ENCODE peak calls at places on chromosomes 6 and 20, in ten cellular contexts. One of them, this sample, is unnamed.

GRCh38 chr6:3784423-3784822 is 32.9 kb upstream of the PXDC1 start:
- DNase-seq in glutamatergic neuron: no peak
- DNase-seq in cardiac muscle cell: no peak
- DNase-seq in adrenal gland: no peak
- DNase-seq in HuH-7: no peak
- DNase-seq in AG09309: no peak
- DNase-seq in Kasumi-1: no peak
- DNase-seq in left ventricle myocardium inferior: no peak
- DNase-seq in stimulated activated CD8-positive, alpha-beta memory T cell treated with anti-CD3 and anti-CD28 coated beads, Interleukin-2, amount 100 ng/mL, for 1 hour: no peak
- DNase-seq in BJ: no peak
- DNase-seq in this sample: no peak

GRCh38 chr6:155188707-155189496 is 74.9 kb upstream of the CLDN20 start:
- DNase-seq in AG09309: peak
- DNase-seq in adrenal gland: no peak
- DNase-seq in Kasumi-1: no peak
- DNase-seq in HuH-7: no peak
- DNase-seq in glutamatergic neuron: no peak
- DNase-seq in cardiac muscle cell: peak
- DNase-seq in left ventricle myocardium inferior: no peak
- DNase-seq in stimulated activated CD8-positive, alpha-beta memory T cell treated with anti-CD3 and anti-CD28 coated beads, Interleukin-2, amount 100 ng/mL, for 1 hour: no peak
- DNase-seq in BJ: peak
- DNase-seq in this sample: no peak

GRCh38 chr6:107323133-107323785 is 136.1 kb downstream of the PDSS2 start:
- DNase-seq in adrenal gland: no peak
- DNase-seq in BJ: peak
- DNase-seq in left ventricle myocardium inferior: no peak
- DNase-seq in cardiac muscle cell: peak
- DNase-seq in glutamatergic neuron: no peak
- DNase-seq in Kasumi-1: no peak
- DNase-seq in AG09309: peak
- DNase-seq in HuH-7: no peak
- DNase-seq in stimulated activated CD8-positive, alpha-beta memory T cell treated with anti-CD3 and anti-CD28 coated beads, Interleukin-2, amount 100 ng/mL, for 1 hour: no peak
- DNase-seq in this sample: no peak

GRCh38 chr20:48772183-48772976 is 55.4 kb downstream of the PREX1 start:
- DNase-seq in stimulated activated CD8-positive, alpha-beta memory T cell treated with anti-CD3 and anti-CD28 coated beads, Interleukin-2, amount 100 ng/mL, for 1 hour: no peak
- DNase-seq in glutamatergic neuron: no peak
- DNase-seq in adrenal gland: peak
- DNase-seq in HuH-7: no peak
- DNase-seq in cardiac muscle cell: no peak
- DNase-seq in Kasumi-1: peak
- DNase-seq in AG09309: no peak
- DNase-seq in BJ: no peak
- DNase-seq in left ventricle myocardium inferior: peak
- DNase-seq in this sample: peak

GRCh38 chr20:10603971-10604864 is 69.6 kb downstream of the JAG1 start:
- DNase-seq in left ventricle myocardium inferior: peak
- DNase-seq in stimulated activated CD8-positive, alpha-beta memory T cell treated with anti-CD3 and anti-CD28 coated beads, Interleukin-2, amount 100 ng/mL, for 1 hour: no peak
- DNase-seq in glutamatergic neuron: peak
- DNase-seq in Kasumi-1: no peak
- DNase-seq in cardiac muscle cell: peak
- DNase-seq in AG09309: peak
- DNase-seq in BJ: peak
- DNase-seq in HuH-7: peak
- DNase-seq in adrenal gland: peak
- DNase-seq in this sample: peak

GRCh38 chr6:169880516-169880915 is 129.1 kb downstream of the ERMARD start:
- DNase-seq in stimulated activated CD8-positive, alpha-beta memory T cell treated with anti-CD3 and anti-CD28 coated beads, Interleukin-2, amount 100 ng/mL, for 1 hour: no peak
- DNase-seq in Kasumi-1: no peak
- DNase-seq in HuH-7: no peak
- DNase-seq in left ventricle myocardium inferior: no peak
- DNase-seq in AG09309: no peak
- DNase-seq in BJ: no peak
- DNase-seq in cardiac muscle cell: no peak
- DNase-seq in adrenal gland: no peak
- DNase-seq in glutamatergic neuron: no peak
- DNase-seq in this sample: no peak

GRCh38 chr6:8279094-8279805 is 156.1 kb downstream of the SLC35B3 start:
- DNase-seq in cardiac muscle cell: no peak
- DNase-seq in left ventricle myocardium inferior: no peak
- DNase-seq in stimulated activated CD8-positive, alpha-beta memory T cell treated with anti-CD3 and anti-CD28 coated beads, Interleukin-2, amount 100 ng/mL, for 1 hour: no peak
- DNase-seq in HuH-7: no peak
- DNase-seq in BJ: no peak
- DNase-seq in AG09309: no peak
- DNase-seq in glutamatergic neuron: no peak
- DNase-seq in adrenal gland: no peak
- DNase-seq in Kasumi-1: no peak
- DNase-seq in this sample: no peak

GRCh38 chr20:31581391-31581790 is 23.7 kb upstream of the ID1 start:
- DNase-seq in HuH-7: no peak
- DNase-seq in adrenal gland: no peak
- DNase-seq in cardiac muscle cell: no peak
- DNase-seq in glutamatergic neuron: no peak
- DNase-seq in Kasumi-1: no peak
- DNase-seq in BJ: no peak
- DNase-seq in left ventricle myocardium inferior: no peak
- DNase-seq in AG09309: no peak
- DNase-seq in stimulated activated CD8-positive, alpha-beta memory T cell treated with anti-CD3 and anti-CD28 coated beads, Interleukin-2, amount 100 ng/mL, for 1 hour: no peak
- DNase-seq in this sample: no peak

GRCh38 chr6:139764498-139764986 is 390.1 kb upstream of the CITED2 start:
- DNase-seq in left ventricle myocardium inferior: no peak
- DNase-seq in HuH-7: no peak
- DNase-seq in adrenal gland: peak
- DNase-seq in BJ: peak
- DNase-seq in stimulated activated CD8-positive, alpha-beta memory T cell treated with anti-CD3 and anti-CD28 coated beads, Interleukin-2, amount 100 ng/mL, for 1 hour: no peak
- DNase-seq in glutamatergic neuron: no peak
- DNase-seq in cardiac muscle cell: peak
- DNase-seq in AG09309: peak
- DNase-seq in Kasumi-1: peak
- DNase-seq in this sample: no peak

GRCh38 chr6:13457577-13457976 is 29.8 kb downstream of the GFOD1 start:
- DNase-seq in Kasumi-1: no peak
- DNase-seq in glutamatergic neuron: no peak
- DNase-seq in adrenal gland: no peak
- DNase-seq in left ventricle myocardium inferior: peak
- DNase-seq in HuH-7: no peak
- DNase-seq in AG09309: no peak
- DNase-seq in stimulated activated CD8-positive, alpha-beta memory T cell treated with anti-CD3 and anti-CD28 coated beads, Interleukin-2, amount 100 ng/mL, for 1 hour: no peak
- DNase-seq in BJ: no peak
- DNase-seq in cardiac muscle cell: no peak
- DNase-seq in this sample: no peak

GRCh38 chr6:43450699-43451131 is 4.6 kb downstream of the DLK2 start:
- DNase-seq in Kasumi-1: no peak
- DNase-seq in cardiac muscle cell: no peak
- DNase-seq in adrenal gland: no peak
- DNase-seq in left ventricle myocardium inferior: no peak
- DNase-seq in HuH-7: no peak
- DNase-seq in AG09309: no peak
- DNase-seq in BJ: no peak
- DNase-seq in glutamatergic neuron: no peak
- DNase-seq in stimulated activated CD8-positive, alpha-beta memory T cell treated with anti-CD3 and anti-CD28 coated beads, Interleukin-2, amount 100 ng/mL, for 1 hour: no peak
- DNase-seq in this sample: peak

GRCh38 chr6:4928426-4928825 is 75.4 kb downstream of the RPP40 start:
- DNase-seq in Kasumi-1: no peak
- DNase-seq in HuH-7: no peak
- DNase-seq in stimulated activated CD8-positive, alpha-beta memory T cell treated with anti-CD3 and anti-CD28 coated beads, Interleukin-2, amount 100 ng/mL, for 1 hour: no peak
- DNase-seq in cardiac muscle cell: peak
- DNase-seq in glutamatergic neuron: no peak
- DNase-seq in left ventricle myocardium inferior: no peak
- DNase-seq in AG09309: peak
- DNase-seq in adrenal gland: no peak
- DNase-seq in BJ: peak
- DNase-seq in this sample: no peak

GRCh38 chr20:62617711-62618483 is 24.4 kb upstream of the SLCO4A1 start:
- DNase-seq in cardiac muscle cell: no peak
- DNase-seq in glutamatergic neuron: no peak
- DNase-seq in stimulated activated CD8-positive, alpha-beta memory T cell treated with anti-CD3 and anti-CD28 coated beads, Interleukin-2, amount 100 ng/mL, for 1 hour: peak
- DNase-seq in left ventricle myocardium inferior: peak
- DNase-seq in AG09309: no peak
- DNase-seq in adrenal gland: peak
- DNase-seq in BJ: no peak
- DNase-seq in Kasumi-1: peak
- DNase-seq in HuH-7: no peak
- DNase-seq in this sample: no peak

GRCh38 chr6:163816441-163816840 is 401.9 kb downstream of the QKI start:
- DNase-seq in BJ: no peak
- DNase-seq in Kasumi-1: no peak
- DNase-seq in left ventricle myocardium inferior: no peak
- DNase-seq in AG09309: no peak
- DNase-seq in stimulated activated CD8-positive, alpha-beta memory T cell treated with anti-CD3 and anti-CD28 coated beads, Interleukin-2, amount 100 ng/mL, for 1 hour: no peak
- DNase-seq in HuH-7: no peak
- DNase-seq in cardiac muscle cell: no peak
- DNase-seq in adrenal gland: no peak
- DNase-seq in glutamatergic neuron: no peak
- DNase-seq in this sample: no peak

GRCh38 chr6:146829792-146830565 is 231.2 kb downstream of the ADGB start:
- DNase-seq in HuH-7: no peak
- DNase-seq in Kasumi-1: no peak
- DNase-seq in AG09309: no peak
- DNase-seq in stimulated activated CD8-positive, alpha-beta memory T cell treated with anti-CD3 and anti-CD28 coated beads, Interleukin-2, amount 100 ng/mL, for 1 hour: no peak
- DNase-seq in left ventricle myocardium inferior: no peak
- DNase-seq in cardiac muscle cell: no peak
- DNase-seq in BJ: no peak
- DNase-seq in adrenal gland: no peak
- DNase-seq in glutamatergic neuron: no peak
- DNase-seq in this sample: no peak

GRCh38 chr6:42572523-42572922 is 8.7 kb downstream of the UBR2 start:
- DNase-seq in Kasumi-1: peak
- DNase-seq in glutamatergic neuron: no peak
- DNase-seq in BJ: no peak
- DNase-seq in cardiac muscle cell: no peak
- DNase-seq in stimulated activated CD8-positive, alpha-beta memory T cell treated with anti-CD3 and anti-CD28 coated beads, Interleukin-2, amount 100 ng/mL, for 1 hour: no peak
- DNase-seq in HuH-7: no peak
- DNase-seq in adrenal gland: no peak
- DNase-seq in AG09309: no peak
- DNase-seq in left ventricle myocardium inferior: no peak
- DNase-seq in this sample: no peak

GRCh38 chr6:49939993-49940498 is 23.9 kb downstream of the DEFB114 start:
- DNase-seq in HuH-7: no peak
- DNase-seq in left ventricle myocardium inferior: no peak
- DNase-seq in adrenal gland: no peak
- DNase-seq in AG09309: no peak
- DNase-seq in BJ: no peak
- DNase-seq in Kasumi-1: no peak
- DNase-seq in stimulated activated CD8-positive, alpha-beta memory T cell treated with anti-CD3 and anti-CD28 coated beads, Interleukin-2, amount 100 ng/mL, for 1 hour: no peak
- DNase-seq in cardiac muscle cell: no peak
- DNase-seq in glutamatergic neuron: no peak
- DNase-seq in this sample: no peak

GRCh38 chr6:10412165-10412947 is 2.5 kb downstream of the TFAP2A start:
- DNase-seq in BJ: peak
- DNase-seq in glutamatergic neuron: peak
- DNase-seq in HuH-7: peak
- DNase-seq in adrenal gland: peak
- DNase-seq in Kasumi-1: peak
- DNase-seq in stimulated activated CD8-positive, alpha-beta memory T cell treated with anti-CD3 and anti-CD28 coated beads, Interleukin-2, amount 100 ng/mL, for 1 hour: no peak
- DNase-seq in AG09309: peak
- DNase-seq in cardiac muscle cell: peak
- DNase-seq in left ventricle myocardium inferior: no peak
- DNase-seq in this sample: no peak

GRCh38 chr6:16555550-16555949 is 205.7 kb downstream of the ATXN1 start:
- DNase-seq in stimulated activated CD8-positive, alpha-beta memory T cell treated with anti-CD3 and anti-CD28 coated beads, Interleukin-2, amount 100 ng/mL, for 1 hour: no peak
- DNase-seq in BJ: no peak
- DNase-seq in glutamatergic neuron: no peak
- DNase-seq in left ventricle myocardium inferior: no peak
- DNase-seq in adrenal gland: no peak
- DNase-seq in HuH-7: no peak
- DNase-seq in cardiac muscle cell: no peak
- DNase-seq in AG09309: no peak
- DNase-seq in Kasumi-1: no peak
- DNase-seq in this sample: no peak

GRCh38 chr6:108368431-108369030 is 73.7 kb downstream of the AFG1L start:
- DNase-seq in AG09309: no peak
- DNase-seq in HuH-7: no peak
- DNase-seq in Kasumi-1: no peak
- DNase-seq in cardiac muscle cell: no peak
- DNase-seq in glutamatergic neuron: no peak
- DNase-seq in adrenal gland: no peak
- DNase-seq in BJ: no peak
- DNase-seq in left ventricle myocardium inferior: no peak
- DNase-seq in stimulated activated CD8-positive, alpha-beta memory T cell treated with anti-CD3 and anti-CD28 coated beads, Interleukin-2, amount 100 ng/mL, for 1 hour: no peak
- DNase-seq in this sample: no peak

GRCh38 chr6:73519943-73520687 is 717 bp downstream of the EEF1A1 start:
- DNase-seq in stimulated activated CD8-positive, alpha-beta memory T cell treated with anti-CD3 and anti-CD28 coated beads, Interleukin-2, amount 100 ng/mL, for 1 hour: peak
- DNase-seq in left ventricle myocardium inferior: peak
- DNase-seq in HuH-7: peak
- DNase-seq in AG09309: peak
- DNase-seq in glutamatergic neuron: peak
- DNase-seq in Kasumi-1: peak
- DNase-seq in cardiac muscle cell: peak
- DNase-seq in BJ: no peak
- DNase-seq in adrenal gland: peak
- DNase-seq in this sample: peak

GRCh38 chr20:2163312-2163711 is 61.7 kb downstream of the STK35 start:
- DNase-seq in adrenal gland: no peak
- DNase-seq in Kasumi-1: no peak
- DNase-seq in left ventricle myocardium inferior: no peak
- DNase-seq in stimulated activated CD8-positive, alpha-beta memory T cell treated with anti-CD3 and anti-CD28 coated beads, Interleukin-2, amount 100 ng/mL, for 1 hour: no peak
- DNase-seq in cardiac muscle cell: no peak
- DNase-seq in AG09309: no peak
- DNase-seq in HuH-7: no peak
- DNase-seq in BJ: no peak
- DNase-seq in glutamatergic neuron: no peak
- DNase-seq in this sample: peak

GRCh38 chr20:63934271-63935068 is 21.7 kb downstream of the UCKL1 start:
- DNase-seq in adrenal gland: no peak
- DNase-seq in cardiac muscle cell: no peak
- DNase-seq in glutamatergic neuron: peak
- DNase-seq in AG09309: no peak
- DNase-seq in BJ: no peak
- DNase-seq in Kasumi-1: peak
- DNase-seq in left ventricle myocardium inferior: no peak
- DNase-seq in HuH-7: no peak
- DNase-seq in stimulated activated CD8-positive, alpha-beta memory T cell treated with anti-CD3 and anti-CD28 coated beads, Interleukin-2, amount 100 ng/mL, for 1 hour: no peak
- DNase-seq in this sample: no peak

GRCh38 chr6:51541847-51542246 is 545.6 kb downstream of the PKHD1 start:
- DNase-seq in HuH-7: no peak
- DNase-seq in glutamatergic neuron: no peak
- DNase-seq in stimulated activated CD8-positive, alpha-beta memory T cell treated with anti-CD3 and anti-CD28 coated beads, Interleukin-2, amount 100 ng/mL, for 1 hour: no peak
- DNase-seq in BJ: no peak
- DNase-seq in cardiac muscle cell: no peak
- DNase-seq in adrenal gland: no peak
- DNase-seq in left ventricle myocardium inferior: no peak
- DNase-seq in Kasumi-1: peak
- DNase-seq in AG09309: no peak
- DNase-seq in this sample: no peak

GRCh38 chr6:62393608-62394007 is 107.6 kb upstream of the KHDRBS2 start:
- DNase-seq in adrenal gland: no peak
- DNase-seq in left ventricle myocardium inferior: no peak
- DNase-seq in HuH-7: no peak
- DNase-seq in cardiac muscle cell: no peak
- DNase-seq in AG09309: no peak
- DNase-seq in Kasumi-1: peak
- DNase-seq in stimulated activated CD8-positive, alpha-beta memory T cell treated with anti-CD3 and anti-CD28 coated beads, Interleukin-2, amount 100 ng/mL, for 1 hour: no peak
- DNase-seq in BJ: no peak
- DNase-seq in glutamatergic neuron: no peak
- DNase-seq in this sample: no peak

GRCh38 chr6:1581120-1581991 is 28.4 kb upstream of the FOXC1 start:
- DNase-seq in glutamatergic neuron: no peak
- DNase-seq in stimulated activated CD8-positive, alpha-beta memory T cell treated with anti-CD3 and anti-CD28 coated beads, Interleukin-2, amount 100 ng/mL, for 1 hour: no peak
- DNase-seq in adrenal gland: no peak
- DNase-seq in left ventricle myocardium inferior: no peak
- DNase-seq in HuH-7: no peak
- DNase-seq in BJ: no peak
- DNase-seq in AG09309: no peak
- DNase-seq in Kasumi-1: no peak
- DNase-seq in cardiac muscle cell: no peak
- DNase-seq in this sample: no peak

GRCh38 chr6:85643530-85644373 is 1.1 kb upstream of the SYNCRIP start:
- DNase-seq in BJ: peak
- DNase-seq in cardiac muscle cell: peak
- DNase-seq in stimulated activated CD8-positive, alpha-beta memory T cell treated with anti-CD3 and anti-CD28 coated beads, Interleukin-2, amount 100 ng/mL, for 1 hour: peak
- DNase-seq in Kasumi-1: peak
- DNase-seq in adrenal gland: peak
- DNase-seq in glutamatergic neuron: peak
- DNase-seq in HuH-7: peak
- DNase-seq in left ventricle myocardium inferior: peak
- DNase-seq in AG09309: peak
- DNase-seq in this sample: peak

GRCh38 chr6:8114956-8115355 is 12.6 kb upstream of the EEF1E1 start:
- DNase-seq in Kasumi-1: no peak
- DNase-seq in left ventricle myocardium inferior: no peak
- DNase-seq in stimulated activated CD8-positive, alpha-beta memory T cell treated with anti-CD3 and anti-CD28 coated beads, Interleukin-2, amount 100 ng/mL, for 1 hour: no peak
- DNase-seq in glutamatergic neuron: no peak
- DNase-seq in cardiac muscle cell: no peak
- DNase-seq in HuH-7: no peak
- DNase-seq in adrenal gland: no peak
- DNase-seq in AG09309: no peak
- DNase-seq in BJ: no peak
- DNase-seq in this sample: no peak